ENCODE peak calls at places on chromosomes 3 and 15, in four cellular contexts. O is fibroblast of lung; Q is stimulated activated CD4-positive, alpha-beta T cell treated with anti-CD3 and anti-CD28 coated beads, TNF-alpha, amount 100 ng/mL, for 4 hours; E is pancreas. V is an unnamed sample.

GRCh38 chr3:85576091-85576690 is 617.4 kb downstream of the CADM2 start:
- DNase-seq in O (peak), Q (peak), E (peak), V (no peak)

GRCh38 chr3:169133178-169134161 is 530.0 kb downstream of the MECOM start:
- DNase-seq in Q (no peak), O (no peak), E (no peak), V (no peak)

GRCh38 chr3:157122116-157122515 is 37.8 kb downstream of the CCNL1 start:
- DNase-seq in O (peak), E (no peak), Q (no peak), V (no peak)

GRCh38 chr3:65958216-65958615 is 80.5 kb downstream of the MAGI1 start:
- DNase-seq in Q (no peak), E (no peak), O (no peak), V (no peak)

GRCh38 chr15:80694624-80695098 is 449 bp upstream of the ABHD17C start:
- DNase-seq in E (peak), O (peak), Q (no peak), V (peak)

GRCh38 chr15:77311618-77312398 is 108.1 kb downstream of the PEAK1 start:
- DNase-seq in E (no peak), O (peak), Q (no peak), V (no peak)

GRCh38 chr3:59920801-59921200 is 871.0 kb upstream of the CFAP20DC start:
- DNase-seq in O (no peak), E (no peak), Q (no peak), V (no peak)

GRCh38 chr3:149536429-149536828 is 61.9 kb downstream of the TM4SF4 start:
- DNase-seq in O (peak), Q (no peak), E (peak), V (no peak)

GRCh38 chr3:14537590-14538450 is 2.3 kb downstream of the GRIP2 start:
- DNase-seq in E (no peak), Q (no peak), O (no peak), V (no peak)

GRCh38 chr3:141955163-141955562 is 78.7 kb downstream of the ATP1B3 start:
- DNase-seq in E (no peak), O (peak), Q (no peak), V (no peak)

GRCh38 chr15:83200162-83200561 is 7.5 kb downstream of the HDGFL3 start:
- DNase-seq in Q (no peak), E (no peak), O (peak), V (no peak)

GRCh38 chr15:92629975-92630626 is 25.5 kb downstream of the FAM174B start:
- DNase-seq in E (no peak), Q (no peak), O (no peak), V (no peak)

GRCh38 chr3:194879991-194880939 is 194.6 kb downstream of the FAM43A start:
- DNase-seq in Q (no peak), E (no peak), O (peak), V (peak)

GRCh38 chr3:160616721-160617120 is 51.4 kb upstream of the KPNA4 start:
- DNase-seq in Q (no peak), E (no peak), O (peak), V (no peak)

GRCh38 chr3:27500051-27500450 is 15.9 kb upstream of the SLC4A7 start:
- DNase-seq in E (no peak), Q (no peak), O (no peak), V (no peak)

GRCh38 chr3:4850928-4851265 is 128.3 kb upstream of the BHLHE40 start:
- DNase-seq in E (no peak), O (no peak), Q (no peak), V (no peak)

GRCh38 chr3:67534594-67534993 is 119.8 kb downstream of the SUCLG2 start:
- DNase-seq in E (no peak), Q (no peak), O (no peak), V (no peak)

GRCh38 chr3:146813496-146813895 is 208.3 kb upstream of the PLSCR5 start:
- DNase-seq in E (no peak), O (peak), Q (no peak), V (no peak)

GRCh38 chr3:4720316-4721075 is 227.3 kb downstream of the ITPR1 start:
- DNase-seq in E (peak), Q (no peak), O (peak), V (peak)

GRCh38 chr15:51758645-51759044 is 7.2 kb downstream of the TMOD2 start:
- DNase-seq in O (peak), Q (no peak), E (peak), V (peak)

GRCh38 chr3:150237490-150237889 is 170.6 kb upstream of the TSC22D2 start:
- DNase-seq in Q (no peak), O (peak), E (no peak), V (no peak)

GRCh38 chr15:57301307-57301706 is 75.0 kb upstream of the CGNL1 start:
- DNase-seq in E (no peak), O (no peak), Q (no peak), V (no peak)

GRCh38 chr3:20080956-20081554 is 40.8 kb downstream of the KAT2B start:
- DNase-seq in Q (no peak), O (peak), E (peak), V (peak)

GRCh38 chr3:30161370-30161769 is 445.0 kb upstream of the TGFBR2 start:
- DNase-seq in E (no peak), O (peak), Q (no peak), V (peak)

GRCh38 chr3:45776291-45776576 is 20.1 kb downstream of the SLC6A20 start:
- DNase-seq in Q (no peak), O (no peak), E (no peak), V (no peak)

GRCh38 chr3:47019201-47019600 is 39.7 kb downstream of the NBEAL2 start:
- DNase-seq in O (no peak), E (no peak), Q (no peak), V (no peak)

GRCh38 chr3:39272191-39272590 is 7.6 kb downstream of the CX3CR1 start:
- DNase-seq in Q (no peak), E (no peak), O (no peak), V (no peak)

GRCh38 chr3:30810617-30811016 is 83.8 kb downstream of the GADL1 start:
- DNase-seq in E (no peak), Q (no peak), O (no peak), V (no peak)